ENCODE peak calls at places on chromosomes 11 and 22, in nine cellular contexts. R is body of pancreas; D is progenitor cell of endocrine pancreas; G is epithelial cell of esophagus; Q is CD8-positive, alpha-beta T cell; M is endothelial cell; B is sigmoid colon; H is testis; J is NB4. F is an unnamed sample.

GRCh38 chr22:46373166-46373565 is 37.7 kb downstream of the TRMU start:
- DNase-seq in R (peak), D (no peak), G (no peak), Q (peak), M (no peak), B (no peak), H (no peak), J (no peak), F (peak)

GRCh38 chr11:67054851-67055523 is 1.7 kb upstream of the RHOD start:
- DNase-seq in R (peak), D (no peak), G (peak), Q (no peak), M (no peak), B (no peak), H (peak), J (no peak), F (no peak)

GRCh38 chr11:100776212-100776896 is 89.3 kb downstream of the ARHGAP42 start:
- DNase-seq in R (peak), D (no peak), G (peak), Q (no peak), M (no peak), B (no peak), H (no peak), J (no peak), F (no peak)

GRCh38 chr11:78586452-78587046 is 11.9 kb upstream of the NARS2 start:
- DNase-seq in R (no peak), D (no peak), G (peak), Q (no peak), M (no peak), B (no peak), H (no peak), J (peak), F (no peak)

GRCh38 chr11:120714448-120714847 is 202.9 kb downstream of the GRIK4 start:
- DNase-seq in R (no peak), D (no peak), G (no peak), Q (no peak), M (no peak), B (no peak), H (no peak), J (peak), F (no peak)

GRCh38 chr11:118202599-118203422 is 22.0 kb downstream of the JAML start:
- DNase-seq in R (peak), D (no peak), G (no peak), Q (peak), M (no peak), B (no peak), H (no peak), J (no peak), F (peak)

GRCh38 chr11:88171982-88172381 is 3.3 kb downstream of the RAB38 start:
- DNase-seq in R (no peak), D (no peak), G (peak), Q (no peak), M (no peak), B (no peak), H (no peak), J (no peak), F (no peak)

GRCh38 chr11:73779084-73779902 is 8.4 kb upstream of the MRPL48 start:
- DNase-seq in R (peak), D (peak), G (peak), Q (peak), M (peak), B (peak), H (peak), J (peak), F (peak)

GRCh38 chr11:71580057-71581003 is 2.3 kb downstream of the KRTAP5-11 start:
- DNase-seq in R (peak), D (peak), G (peak), Q (no peak), M (peak), B (peak), H (peak), J (peak), F (no peak)

GRCh38 chr11:111735262-111736116 is 30.7 kb downstream of the PPP2R1B start:
- DNase-seq in R (peak), D (no peak), G (peak), Q (no peak), M (no peak), B (peak), H (no peak), J (no peak), F (no peak)

GRCh38 chr22:22893077-22893805 is 5.6 kb downstream of the IGLL5 start:
- DNase-seq in R (no peak), D (no peak), G (no peak), Q (no peak), M (no peak), B (peak), H (no peak), J (no peak), F (no peak)

GRCh38 chr11:22670803-22671202 is 4.4 kb downstream of the GAS2 start:
- DNase-seq in R (no peak), D (no peak), G (peak), Q (no peak), M (no peak), B (no peak), H (no peak), J (peak), F (no peak)

GRCh38 chr11:20668844-20669832 is at the start of gene NELL1:
- DNase-seq in R (no peak), D (no peak), G (peak), Q (no peak), M (peak), B (no peak), H (no peak), J (no peak), F (no peak)

GRCh38 chr11:75588067-75588481 is 26.0 kb downstream of the SERPINH1 start:
- DNase-seq in R (peak), D (no peak), G (no peak), Q (no peak), M (no peak), B (no peak), H (no peak), J (no peak), F (no peak)

GRCh38 chr11:122159173-122159701 is 43.2 kb upstream of the BLID start:
- DNase-seq in R (no peak), D (no peak), G (peak), Q (no peak), M (no peak), B (peak), H (peak), J (peak), F (no peak)

GRCh38 chr11:76788661-76789442 is 5.7 kb downstream of the TSKU start:
- DNase-seq in R (peak), D (no peak), G (peak), Q (no peak), M (no peak), B (peak), H (no peak), J (no peak), F (no peak)

GRCh38 chr11:77080643-77081210 is 14.0 kb downstream of the CAPN5 start:
- DNase-seq in R (no peak), D (no peak), G (no peak), Q (no peak), M (no peak), B (peak), H (no peak), J (no peak), F (no peak)

GRCh38 chr11:80227915-80228314 is 787.1 kb upstream of the TENM4 start:
- DNase-seq in R (no peak), D (no peak), G (no peak), Q (no peak), M (no peak), B (no peak), H (no peak), J (no peak), F (no peak)

GRCh38 chr11:22177186-22177585 is 15.7 kb upstream of the ANO5 start:
- DNase-seq in R (no peak), D (no peak), G (no peak), Q (no peak), M (no peak), B (no peak), H (no peak), J (no peak), F (no peak)

GRCh38 chr22:48785792-48786678 is 1041.6 kb downstream of the BRD1 start:
- DNase-seq in R (no peak), D (no peak), G (no peak), Q (no peak), M (no peak), B (peak), H (no peak), J (no peak), F (no peak)

GRCh38 chr22:17087176-17088131 is 2.7 kb downstream of the IL17RA start:
- DNase-seq in R (no peak), D (no peak), G (no peak), Q (peak), M (no peak), B (peak), H (no peak), J (peak), F (peak)

GRCh38 chr11:19679952-19680823 is 32.4 kb upstream of the NAV2 start:
- DNase-seq in R (peak), D (no peak), G (peak), Q (no peak), M (no peak), B (peak), H (peak), J (no peak), F (no peak)

GRCh38 chr11:45371251-45371749 is 85.2 kb upstream of the SYT13 start:
- DNase-seq in R (peak), D (peak), G (peak), Q (peak), M (peak), B (no peak), H (peak), J (peak), F (peak)

GRCh38 chr11:115379528-115379927 is 124.7 kb downstream of the CADM1 start:
- DNase-seq in R (no peak), D (no peak), G (no peak), Q (no peak), M (no peak), B (no peak), H (no peak), J (no peak), F (no peak)

GRCh38 chr11:21396351-21397008 is 727.1 kb downstream of the NELL1 start:
- DNase-seq in R (no peak), D (no peak), G (peak), Q (no peak), M (no peak), B (no peak), H (no peak), J (no peak), F (no peak)

GRCh38 chr11:63915961-63916836 is 765 bp downstream of the RCOR2 start:
- DNase-seq in R (no peak), D (peak), G (no peak), Q (peak), M (peak), B (no peak), H (peak), J (peak), F (peak)

DNA sequence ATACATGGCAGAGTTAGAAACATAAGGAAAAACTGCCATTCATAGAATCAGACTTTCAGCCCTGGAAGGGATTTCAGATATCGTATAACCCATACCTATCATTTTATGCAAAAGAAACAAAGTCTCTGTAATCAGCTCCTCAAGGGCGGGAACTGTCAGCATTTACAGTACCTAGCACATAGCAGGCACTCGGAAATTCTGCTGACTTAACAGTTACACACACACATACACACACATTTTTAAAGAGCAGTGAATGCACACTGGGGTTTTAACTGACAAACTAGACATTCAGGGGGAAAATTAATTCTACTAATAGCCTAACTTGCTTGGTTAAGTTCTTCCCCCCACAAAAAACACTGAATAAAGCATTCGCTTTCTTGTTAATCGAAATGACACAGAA is 8.7 kb downstream of the GNG3 start:
- DNase-seq in R (no peak), D (no peak), G (no peak), Q (no peak), M (no peak), B (no peak), H (no peak), J (no peak), F (no peak)
- TF ChIP-seq CTCF in R (no peak), D (no peak), G (no peak), Q (no peak), M (no peak), B (no peak), H (no peak), J (no peak), F (no peak)

GRCh38 chr11:17760102-17761029 is 25.8 kb downstream of the KCNC1 start:
- DNase-seq in R (peak), D (peak), G (peak), Q (no peak), M (peak), B (no peak), H (peak), J (peak), F (no peak)
- TF ChIP-seq CTCF in R (peak), D (peak), G (peak), Q (no peak), M (peak), B (peak), H (no peak), J (peak), F (no peak)

GRCh38 chr22:20584029-20584871 is 76.8 kb downstream of the MED15 start:
- DNase-seq in R (no peak), D (no peak), G (no peak), Q (no peak), M (no peak), B (no peak), H (no peak), J (no peak), F (no peak)

GRCh38 chr22:20581503-20582170 is 74.2 kb downstream of the MED15 start:
- DNase-seq in R (no peak), D (no peak), G (no peak), Q (no peak), M (no peak), B (no peak), H (no peak), J (no peak), F (no peak)

GRCh38 chr22:20583471-20583922 is 76.1 kb downstream of the MED15 start:
- DNase-seq in R (no peak), D (no peak), G (no peak), Q (no peak), M (no peak), B (no peak), H (no peak), J (peak), F (no peak)

GRCh38 chr22:20582171-20582511 is 74.7 kb downstream of the MED15 start:
- DNase-seq in R (no peak), D (no peak), G (no peak), Q (no peak), M (no peak), B (no peak), H (no peak), J (no peak), F (no peak)

GRCh38 chr22:20582520-20583361 is 75.3 kb downstream of the MED15 start:
- DNase-seq in R (no peak), D (no peak), G (no peak), Q (no peak), M (no peak), B (no peak), H (no peak), J (no peak), F (no peak)
- TF ChIP-seq CTCF in R (no peak), D (no peak), G (no peak), Q (no peak), M (no peak), B (no peak), H (no peak), J (no peak), F (no peak)

GRCh38 chr11:30960387-30960992 is 374.3 kb upstream of the MPPED2 start:
- DNase-seq in R (no peak), D (no peak), G (peak), Q (no peak), M (no peak), B (no peak), H (no peak), J (peak), F (no peak)
- TF ChIP-seq CTCF in R (peak), D (peak), G (peak), Q (no peak), M (peak), B (no peak), H (no peak), J (no peak), F (no peak)

DNA sequence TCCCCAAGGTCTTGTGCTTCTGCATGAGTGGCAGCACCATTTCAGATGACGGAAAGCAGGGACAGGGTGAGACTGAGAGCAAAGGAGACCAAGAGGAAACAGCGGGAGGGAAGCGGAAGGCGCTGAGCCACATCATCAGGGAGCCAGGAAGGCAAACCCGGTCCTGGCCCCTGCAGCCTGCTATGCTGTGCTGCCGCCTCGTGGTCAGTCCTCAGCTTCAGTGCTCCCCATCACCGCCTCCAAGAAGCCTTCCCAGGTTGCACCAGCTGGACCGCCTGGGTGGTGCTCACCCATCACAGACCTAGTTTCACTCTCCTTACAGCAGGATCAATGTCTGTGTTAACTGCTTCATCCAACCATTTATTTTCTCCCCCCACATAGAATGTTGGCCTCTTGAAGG is 73.0 kb upstream of the PHF21B start:
- DNase-seq in R (no peak), D (no peak), G (no peak), Q (no peak), M (peak), B (no peak), H (no peak), J (peak), F (no peak)
- TF ChIP-seq CTCF in R (no peak), D (peak), G (no peak), Q (no peak), M (no peak), B (no peak), H (no peak), J (peak), F (no peak)

GRCh38 chr22:50282361-50283144 is 12.4 kb upstream of the MAPK11 start:
- DNase-seq in R (peak), D (no peak), G (peak), Q (no peak), M (no peak), B (no peak), H (no peak), J (no peak), F (no peak)

GRCh38 chr22:50281384-50281760 is 11.2 kb upstream of the MAPK11 start:
- DNase-seq in R (no peak), D (no peak), G (no peak), Q (no peak), M (no peak), B (no peak), H (no peak), J (no peak), F (no peak)

GRCh38 chr22:50280022-50280707 is 10.0 kb upstream of the MAPK11 start:
- DNase-seq in R (no peak), D (no peak), G (no peak), Q (no peak), M (no peak), B (no peak), H (no peak), J (no peak), F (no peak)

GRCh38 chr22:50280708-50281383 is 10.7 kb upstream of the MAPK11 start:
- DNase-seq in R (no peak), D (no peak), G (no peak), Q (no peak), M (no peak), B (no peak), H (no peak), J (no peak), F (no peak)

DNA sequence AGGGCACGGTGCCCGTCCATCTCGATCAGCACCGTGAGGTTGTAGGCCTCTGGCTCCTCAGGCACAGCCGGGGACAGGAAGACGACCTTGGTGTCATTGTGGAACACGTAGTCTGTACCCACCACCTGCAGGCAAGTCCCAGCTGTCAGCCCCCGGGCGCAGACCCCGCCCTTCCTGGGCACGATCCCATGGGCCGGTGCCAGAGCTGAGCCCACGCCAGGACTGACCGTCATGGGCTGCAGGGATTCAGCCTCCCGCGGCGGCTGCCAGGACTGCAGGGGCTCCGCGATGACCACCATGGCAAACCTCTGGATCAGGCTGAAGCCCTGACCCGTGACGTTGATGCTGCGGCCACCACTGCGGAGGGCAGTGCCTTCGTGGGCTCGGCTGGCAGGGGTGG is 11.8 kb upstream of the MAPK11 start:
- DNase-seq in R (peak), D (no peak), G (no peak), Q (no peak), M (no peak), B (no peak), H (no peak), J (no peak), F (no peak)
- TF ChIP-seq CTCF in R (no peak), D (no peak), G (no peak), Q (no peak), M (no peak), B (no peak), H (no peak), J (no peak), F (no peak)

DNA sequence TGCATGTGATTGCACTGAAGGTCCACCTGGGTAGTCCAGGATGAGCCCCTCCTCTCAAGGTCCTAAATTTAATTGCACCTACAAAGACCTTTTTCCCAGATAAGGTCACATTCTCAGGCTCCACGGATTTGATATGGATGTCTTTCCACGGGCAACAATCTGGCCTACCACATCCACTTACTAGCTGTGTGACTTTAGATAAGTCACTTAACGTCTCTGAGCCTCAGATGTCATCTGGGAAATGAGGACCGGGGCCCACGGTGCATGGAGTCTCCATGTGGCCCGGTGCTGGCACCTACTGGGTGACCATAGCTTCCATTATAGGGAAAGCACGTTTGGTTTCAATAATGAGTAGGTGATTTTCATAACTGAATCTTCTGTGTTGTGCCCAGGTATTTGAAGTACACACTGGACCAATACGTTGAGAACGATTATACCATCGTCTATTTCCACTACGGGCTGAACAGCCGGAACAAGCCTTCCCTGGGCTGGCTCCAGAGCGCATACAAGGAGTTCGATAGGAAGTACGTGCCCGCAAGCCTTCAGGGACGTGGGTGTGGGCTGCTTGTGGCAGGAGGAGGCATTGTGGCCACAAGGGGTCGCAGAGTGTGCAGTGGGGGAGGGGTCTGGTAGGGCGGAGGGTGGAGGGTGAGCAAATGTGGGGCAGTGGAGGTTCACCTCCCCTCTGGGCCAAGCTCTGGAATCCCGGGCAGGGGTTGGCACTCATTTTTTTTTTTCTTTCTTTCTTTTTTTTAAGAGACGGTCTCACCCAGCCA is 55.7 kb downstream of the ARHGAP8 start:
- DNase-seq in R (no peak), D (no peak), G (no peak), Q (no peak), M (peak), B (no peak), H (no peak), J (peak), F (no peak)
- TF ChIP-seq CTCF in R (no peak), D (peak), G (peak), Q (no peak), M (peak), B (no peak), H (no peak), J (peak), F (no peak)